ENCODE peak calls at places on chromosomes 5 and 9, in ten cellular contexts. U, M, F, E, N, P, S, K, O and Q are unnamed samples.
A peak's percentile ranks its signal among the peaks of the same experiment; 100 is the strongest.

GRCh38 chr9:137971477-137972138 is 94.0 kb downstream of the CACNA1B start:
- DNase-seq in U (no peak), M (peak; percentile 34), F (peak; percentile 16), E (no peak), N (peak; percentile 8), P (no peak), S (no peak), K (no peak), O (no peak), Q (peak; percentile 37)

GRCh38 chr9:135718616-135719015 is 16.6 kb downstream of the KCNT1 start:
- DNase-seq in U (peak; percentile 40), M (peak; percentile 88), F (no peak), E (no peak), N (no peak), P (no peak), S (no peak), K (no peak), O (no peak), Q (no peak)

GRCh38 chr9:34158362-34158869 is 20.4 kb upstream of the UBAP1 start:
- DNase-seq in U (peak; percentile 79), M (peak; percentile 13), F (no peak), E (no peak), N (no peak), P (peak; percentile 15), S (peak; percentile 71), K (no peak), O (no peak), Q (no peak)

GRCh38 chr9:82271099-82271498 is 282.5 kb downstream of the SPATA31D1 start:
- DNase-seq in U (no peak), M (no peak), F (no peak), E (no peak), N (no peak), P (no peak), S (no peak), K (no peak), O (no peak), Q (no peak)

GRCh38 chr5:159660401-159660800 is 255.9 kb upstream of the ADRA1B start:
- DNase-seq in U (no peak), M (no peak), F (no peak), E (no peak), N (no peak), P (no peak), S (no peak), K (no peak), O (no peak), Q (no peak)

GRCh38 chr9:98215821-98216220 is 23.4 kb upstream of the CORO2A start:
- DNase-seq in U (no peak), M (peak; percentile 53), F (no peak), E (no peak), N (peak; percentile 82), P (no peak), S (no peak), K (peak; percentile 65), O (no peak), Q (no peak)

GRCh38 chr9:109171926-109172325 is 4.9 kb upstream of the FRRS1L start:
- DNase-seq in U (no peak), M (no peak), F (no peak), E (no peak), N (no peak), P (no peak), S (peak; percentile 29), K (no peak), O (no peak), Q (no peak)

GRCh38 chr5:144697847-144698262 is 527.2 kb downstream of the KCTD16 start:
- DNase-seq in U (no peak), M (no peak), F (no peak), E (peak; percentile 78), N (no peak), P (no peak), S (no peak), K (peak; percentile 14), O (no peak), Q (no peak)

GRCh38 chr9:20994486-20994885 is 37.0 kb downstream of the HACD4 start:
- DNase-seq in U (no peak), M (no peak), F (no peak), E (no peak), N (no peak), P (no peak), S (no peak), K (no peak), O (no peak), Q (no peak)

GRCh38 chr9:131739988-131740648 is at the start of gene RAPGEF1:
- DNase-seq in U (no peak), M (peak; percentile 97), F (peak; percentile 78), E (no peak), N (peak; percentile 97), P (peak; percentile 77), S (peak; percentile 75), K (peak; percentile 77), O (no peak), Q (peak; percentile 84)
- TF ChIP-seq POLR2AphosphoS5 in U (no peak), M (peak; percentile 66), F (peak; percentile 6), E (no peak), N (no peak), P (no peak), S (no peak), K (no peak), O (no peak), Q (no peak)

GRCh38 chr9:127874301-127875216 is 2.9 kb downstream of the AK1 start:
- DNase-seq in U (no peak), M (peak; percentile 65), F (no peak), E (no peak), N (no peak), P (no peak), S (no peak), K (no peak), O (no peak), Q (peak; percentile 69)
- H3K4me1 ChIP-seq in U (peaks cover 37% of the 10 kb centered on the region), M (peaks cover 22% of the 10 kb centered on the region), F (peaks cover 54% of the 10 kb centered on the region), E (peaks cover 30% of the 10 kb centered on the region), N (peaks cover 9% of the 10 kb centered on the region), P (peaks cover 37% of the 10 kb centered on the region), S (peaks cover 20% of the 10 kb centered on the region), K (peaks cover 5% of the 10 kb centered on the region), O (peaks cover 8% of the 10 kb centered on the region), Q (no peaks in the 10 kb centered on the region)

DNA sequence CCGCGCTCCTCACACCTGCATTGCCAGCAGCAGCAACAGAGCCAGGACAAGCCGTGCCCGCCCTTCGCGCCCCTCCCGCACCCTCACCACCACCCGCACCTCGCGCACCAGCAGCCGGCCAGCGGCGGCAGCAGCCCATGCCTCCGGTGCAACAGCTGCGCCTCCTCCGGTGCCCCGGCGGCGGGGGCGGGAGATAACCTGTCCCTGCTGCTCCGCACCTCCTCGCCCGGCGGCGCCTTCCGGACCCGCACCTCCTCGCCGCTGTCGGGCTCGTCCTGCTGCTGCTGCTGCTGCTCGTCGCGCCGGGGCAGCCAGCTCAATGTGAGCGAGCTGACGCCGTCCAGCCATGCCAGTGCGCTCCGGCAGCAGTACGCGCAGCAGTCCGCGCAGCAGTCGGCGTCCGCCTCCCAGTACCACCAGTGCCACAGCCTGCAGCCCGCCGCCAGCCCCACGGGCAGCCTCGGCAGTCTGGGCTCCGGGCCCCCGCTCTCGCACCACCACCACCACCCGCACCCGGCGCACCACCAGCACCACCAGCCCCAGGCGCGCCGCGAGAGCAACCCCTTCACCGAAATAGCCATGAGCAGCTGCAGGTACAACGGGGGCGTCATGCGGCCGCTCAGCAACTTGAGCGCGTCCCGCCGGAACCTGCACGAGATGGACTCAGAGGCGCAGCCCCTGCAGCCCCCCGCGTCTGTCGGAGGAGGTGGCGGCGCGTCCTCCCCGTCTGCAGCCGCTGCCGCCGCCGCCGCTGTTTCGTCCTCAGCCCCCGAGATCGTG is 517 bp downstream of the KCNN2 start:
- DNase-seq in U (no peak), M (peak; percentile 74), F (no peak), E (no peak), N (peak; percentile 48), P (no peak), S (no peak), K (peak; percentile 68), O (no peak), Q (no peak)
- H3K4me3 ChIP-seq in U (no peak overlapping the region), M (peak overlapping the region; percentile 52), F (peak overlapping the region; percentile 75), E (peak overlapping the region; percentile 37), N (no peak overlapping the region), P (peak overlapping the region; percentile 37), S (no peak overlapping the region), K (peak overlapping the region; percentile 77), O (peak overlapping the region; percentile 42), Q (peak overlapping the region; percentile 54)

GRCh38 chr9:113514061-113514460 is 50.5 kb downstream of the RGS3 start:
- DNase-seq in U (no peak), M (peak; percentile 65), F (no peak), E (no peak), N (no peak), P (no peak), S (no peak), K (no peak), O (no peak), Q (no peak)

GRCh38 chr9:113514748-113515147 is 51.2 kb downstream of the RGS3 start:
- DNase-seq in U (no peak), M (peak; percentile 49), F (no peak), E (no peak), N (no peak), P (no peak), S (no peak), K (no peak), O (no peak), Q (no peak)

GRCh38 chr9:113519401-113520108 is 56.0 kb downstream of the RGS3 start:
- DNase-seq in U (peak; percentile 33), M (no peak), F (no peak), E (no peak), N (no peak), P (peak; percentile 54), S (no peak), K (no peak), O (no peak), Q (no peak)

GRCh38 chr9:113515862-113516261 is 52.3 kb downstream of the RGS3 start:
- DNase-seq in U (no peak), M (peak; percentile 58), F (no peak), E (no peak), N (no peak), P (no peak), S (no peak), K (no peak), O (no peak), Q (no peak)

DNA sequence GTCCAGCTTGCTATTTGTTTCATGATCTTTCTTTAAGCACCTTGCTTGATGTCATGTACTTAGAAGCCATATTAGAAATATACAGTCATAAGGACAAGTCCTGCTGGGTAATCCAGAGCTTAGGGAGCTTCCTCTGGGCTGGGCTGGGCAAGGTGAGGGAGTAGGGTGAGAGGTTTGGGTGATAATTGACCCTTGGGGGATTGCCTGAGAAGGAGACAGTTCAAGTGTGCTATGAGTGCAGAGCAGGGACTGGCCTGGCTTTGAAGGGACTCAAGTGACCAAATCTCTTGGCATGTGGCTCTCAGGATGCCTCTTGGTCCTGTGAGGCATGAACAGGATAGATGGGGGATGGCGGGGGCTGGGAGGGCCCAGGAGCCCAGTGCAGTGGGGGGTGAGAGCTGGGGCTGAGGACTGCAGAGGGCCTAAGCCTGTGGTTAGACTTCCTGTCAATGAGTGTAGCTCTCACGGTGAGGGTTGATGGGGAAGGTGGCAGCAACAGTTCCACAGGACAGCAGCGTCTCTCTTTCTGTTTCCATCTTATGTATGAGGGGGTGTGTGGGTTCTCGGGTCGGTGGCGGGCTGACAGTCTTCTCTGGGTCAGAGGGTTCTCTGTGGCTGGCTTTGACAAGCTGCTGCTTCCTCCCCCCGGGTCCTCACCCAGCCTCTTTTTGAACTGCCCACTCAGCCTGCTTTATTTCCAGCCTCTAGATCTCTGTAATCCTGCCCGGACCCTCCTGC is 53.5 kb downstream of the RGS3 start:
- DNase-seq in U (no peak), M (peak; percentile 91), F (peak; percentile 36), E (no peak), N (no peak), P (peak; percentile 63), S (no peak), K (no peak), O (no peak), Q (no peak)
- TF ChIP-seq POLR2AphosphoS5 in U (no peak), M (peak; percentile 63), F (no peak), E (no peak), N (no peak), P (no peak), S (no peak), K (no peak), O (no peak), Q (no peak)